ENCODE peak calls at places on chromosomes 5 and 9, in nine cellular contexts. M, B, O, W, F, P, Y, G and C are unnamed samples.

GRCh38 chr5:71905804-71906711 is 187.0 kb downstream of the CARTPT start:
- DNase-seq in M (no peak), O (no peak), B (no peak), F (no peak), G (no peak), Y (no peak), P (no peak), W (no peak), C (no peak)

GRCh38 chr5:162231522-162231921 is 163.9 kb downstream of the GABRG2 start:
- DNase-seq in M (no peak), Y (no peak), W (no peak), B (no peak), O (no peak), G (no peak), P (no peak), F (no peak), C (no peak)

GRCh38 chr9:14119694-14120514 is 194.0 kb downstream of the NFIB start:
- DNase-seq in G (no peak), P (no peak), F (no peak), B (no peak), O (peak), M (no peak), Y (no peak), W (no peak), C (no peak)

GRCh38 chr5:83428126-83428525 is 43.4 kb upstream of the VCAN start:
- DNase-seq in G (no peak), W (no peak), M (no peak), B (no peak), P (no peak), F (no peak), Y (no peak), O (no peak), C (no peak)

GRCh38 chr5:174229640-174230350 is 184.3 kb downstream of the NSG2 start:
- DNase-seq in G (no peak), F (no peak), Y (no peak), M (no peak), B (no peak), O (no peak), P (no peak), W (no peak), C (no peak)

GRCh38 chr9:127846451-127847154 is 7.9 kb downstream of the ENG start:
- DNase-seq in O (no peak), M (no peak), G (no peak), P (no peak), Y (no peak), F (no peak), W (no peak), B (no peak), C (no peak)

GRCh38 chr5:55004728-55005127 is 19.3 kb upstream of the GZMK start:
- DNase-seq in B (no peak), F (no peak), W (no peak), Y (no peak), G (no peak), M (no peak), O (peak), P (no peak), C (no peak)

GRCh38 chr9:70668751-70669150 is 254.3 kb upstream of the KLF9 start:
- DNase-seq in M (no peak), G (peak), O (peak), W (no peak), Y (no peak), F (no peak), B (no peak), P (no peak), C (no peak)

GRCh38 chr9:130693101-130693425 is 517 bp upstream of the EXOSC2 start:
- DNase-seq in F (no peak), P (no peak), M (no peak), W (no peak), O (no peak), B (no peak), Y (no peak), G (no peak), C (no peak)

GRCh38 chr9:127721391-127721821 is 5.5 kb downstream of the TTC16 start:
- DNase-seq in F (no peak), G (no peak), P (no peak), W (no peak), M (no peak), B (no peak), O (no peak), Y (peak), C (no peak)

GRCh38 chr5:97495301-97495700 is 312.3 kb upstream of the RIOK2 start:
- DNase-seq in W (no peak), P (no peak), Y (no peak), O (no peak), M (no peak), G (no peak), B (no peak), F (no peak), C (no peak)

GRCh38 chr9:130235558-130236435 is 29.8 kb upstream of the HMCN2 start:
- DNase-seq in B (no peak), W (peak), F (peak), O (peak), G (peak), Y (peak), P (peak), M (no peak), C (peak)

GRCh38 chr5:150178262-150178661 is 11.6 kb upstream of the SLC6A7 start:
- DNase-seq in W (no peak), Y (peak), B (no peak), P (no peak), O (no peak), F (no peak), G (no peak), M (no peak), C (no peak)

GRCh38 chr9:99356512-99356971 is 134.5 kb downstream of the SEC61B start:
- DNase-seq in M (no peak), F (no peak), W (no peak), Y (no peak), G (peak), P (no peak), B (no peak), O (peak), C (no peak)

GRCh38 chr5:174338204-174339010 is 292.9 kb downstream of the NSG2 start:
- DNase-seq in G (no peak), Y (no peak), M (no peak), P (no peak), B (no peak), O (no peak), W (no peak), F (no peak), C (no peak)

GRCh38 chr9:82621446-82621845 is 441.5 kb downstream of the RASEF start:
- DNase-seq in G (no peak), P (no peak), W (no peak), B (no peak), M (no peak), Y (no peak), F (no peak), O (no peak), C (no peak)

GRCh38 chr5:79562351-79563246 is 48.7 kb upstream of the HOMER1 start:
- DNase-seq in G (no peak), F (no peak), Y (no peak), W (no peak), O (peak), P (no peak), B (no peak), M (no peak), C (no peak)

GRCh38 chr9:97737429-97737828 is 40.3 kb upstream of the XPA start:
- DNase-seq in O (no peak), P (no peak), G (no peak), Y (no peak), B (no peak), W (no peak), M (no peak), F (no peak), C (no peak)

GRCh38 chr5:160173-160510 is 31.2 kb upstream of the LRRC14B start:
- DNase-seq in M (peak), G (no peak), O (no peak), Y (no peak), B (no peak), F (no peak), P (no peak), W (no peak), C (no peak)

GRCh38 chr5:139388198-139388821 is 1.4 kb downstream of the MZB1 start:
- DNase-seq in G (no peak), Y (peak), B (no peak), W (no peak), P (no peak), M (peak), O (peak), F (no peak), C (no peak)

GRCh38 chr5:126499742-126500396 is 76.7 kb downstream of the GRAMD2B start:
- DNase-seq in O (no peak), B (no peak), F (no peak), G (no peak), W (no peak), M (no peak), Y (peak), P (no peak), C (peak)

GRCh38 chr5:83097582-83098265 is 20.4 kb downstream of the XRCC4 start:
- DNase-seq in O (peak), F (no peak), M (no peak), Y (no peak), B (no peak), P (no peak), G (no peak), W (no peak), C (no peak)

GRCh38 chr5:42951847-42952411 is 88.2 kb downstream of the ANXA2R start:
- DNase-seq in P (peak), O (peak), G (no peak), F (no peak), B (no peak), M (no peak), Y (peak), W (peak), C (no peak)

GRCh38 chr5:181204561-181205401 is at the start of gene TRIM7:
- DNase-seq in F (no peak), G (no peak), W (peak), Y (peak), M (no peak), B (no peak), O (peak), P (no peak), C (no peak)

GRCh38 chr5:32512916-32513315 is 68.4 kb upstream of the ZFR start:
- DNase-seq in G (no peak), F (no peak), P (no peak), W (no peak), O (no peak), B (no peak), M (no peak), Y (no peak), C (no peak)